ENCODE peak calls at places on chromosomes 11 and 22, in six cellular contexts. F is H9; H is stimulated activated CD4-positive, alpha-beta T cell treated with anti-CD3 and anti-CD28 coated beads, Interleukin-15, amount 100 ng/mL, for 1 hour; Y is dorsolateral prefrontal cortex; M is right atrium auricular region; O is Peyer's patch. X is an unnamed sample.

GRCh38 chr11:17645190-17645970 is 74.0 kb upstream of the MYOD1 start:
- DNase-seq in H (no peak), O (no peak), M (no peak), Y (no peak), F (no peak), X (no peak)

GRCh38 chr11:114774599-114775365 is 96.5 kb downstream of the NXPE2 start:
- DNase-seq in O (no peak), M (no peak), Y (peak), H (no peak), F (peak), X (peak)

GRCh38 chr11:288328-289144 is at the start of gene PGGHG:
- DNase-seq in F (peak), H (no peak), M (no peak), Y (no peak), O (peak), X (peak)

GRCh38 chr11:116558504-116559252 is 214.1 kb downstream of the BUD13 start:
- DNase-seq in O (no peak), M (no peak), F (no peak), H (no peak), Y (no peak), X (no peak)

GRCh38 chr11:73359341-73359740 is 16.9 kb upstream of the RELT start:
- DNase-seq in H (no peak), F (no peak), Y (no peak), M (peak), O (no peak), X (no peak)

GRCh38 chr22:39655736-39656285 is 85.3 kb downstream of the CACNA1I start:
- DNase-seq in O (no peak), M (no peak), Y (no peak), H (no peak), F (no peak), X (no peak)

GRCh38 chr22:45077286-45077685 is 67.5 kb upstream of the PHF21B start:
- DNase-seq in H (no peak), Y (no peak), F (no peak), O (no peak), M (no peak), X (no peak)

GRCh38 chr22:46052331-46052771 is 75.4 kb upstream of the WNT7B start:
- DNase-seq in H (no peak), O (no peak), F (no peak), Y (peak), M (no peak), X (peak)

GRCh38 chr11:109106201-109106906 is 315.6 kb upstream of the C11orf87 start:
- DNase-seq in F (peak), M (no peak), Y (no peak), O (no peak), H (no peak), X (no peak)

GRCh38 chr11:43747130-43747802 is 66.7 kb downstream of the HSD17B12 start:
- DNase-seq in M (no peak), H (no peak), Y (no peak), F (no peak), O (no peak), X (peak)

GRCh38 chr11:122176651-122177050 is 60.6 kb upstream of the BLID start:
- DNase-seq in F (no peak), M (no peak), Y (no peak), O (no peak), H (no peak), X (no peak)

GRCh38 chr11:8283510-8284272 is 20.0 kb upstream of the LMO1 start:
- DNase-seq in Y (no peak), M (peak), H (no peak), O (peak), F (peak), X (peak)

GRCh38 chr11:35154960-35155359 is 16.0 kb downstream of the CD44 start:
- DNase-seq in Y (no peak), O (no peak), H (no peak), F (no peak), M (no peak), X (no peak)

GRCh38 chr11:106471273-106471672 is 393.8 kb downstream of the AASDHPPT start:
- DNase-seq in F (no peak), Y (no peak), M (no peak), O (no peak), H (no peak), X (no peak)

GRCh38 chr11:18780329-18780728 is 11.3 kb downstream of the PTPN5 start:
- DNase-seq in M (no peak), O (no peak), F (no peak), Y (no peak), H (no peak), X (no peak)

GRCh38 chr22:28180804-28181203 is 261.7 kb upstream of the PITPNB start:
- DNase-seq in H (no peak), Y (no peak), M (no peak), F (no peak), O (no peak), X (no peak)

GRCh38 chr11:38089728-38090127 is 1491.7 kb upstream of the RAG2 start:
- DNase-seq in M (no peak), H (no peak), F (no peak), O (no peak), Y (no peak), X (peak)

GRCh38 chr11:945986-946385 is 20.3 kb downstream of the AP2A2 start:
- DNase-seq in F (peak), O (no peak), M (no peak), H (no peak), Y (no peak), X (no peak)

GRCh38 chr11:45371251-45371749 is 85.2 kb upstream of the SYT13 start:
- DNase-seq in H (peak), F (peak), Y (peak), O (peak), M (peak), X (peak)

GRCh38 chr11:102733232-102733875 is 8.6 kb upstream of the MMP8 start:
- DNase-seq in O (peak), M (no peak), Y (no peak), F (peak), H (no peak), X (peak)

GRCh38 chr11:33899383-33900037 is 7.6 kb upstream of the LMO2 start:
- DNase-seq in H (no peak), M (peak), O (no peak), F (no peak), Y (peak), X (peak)

GRCh38 chr11:122207505-122207904 is 91.5 kb upstream of the BLID start:
- DNase-seq in Y (no peak), M (no peak), H (no peak), O (no peak), F (no peak), X (no peak)

GRCh38 chr11:83285131-83285770 is 916 bp downstream of the CCDC90B start:
- DNase-seq in Y (no peak), H (no peak), F (no peak), M (no peak), O (no peak), X (no peak)

GRCh38 chr11:87338046-87338639 is 300.4 kb downstream of the TMEM135 start:
- DNase-seq in F (no peak), Y (no peak), H (no peak), M (no peak), O (no peak), X (no peak)

GRCh38 chr22:48031589-48031988 is 1269.1 kb downstream of the TBC1D22A start:
- DNase-seq in F (no peak), Y (no peak), H (no peak), O (no peak), M (no peak), X (no peak)

GRCh38 chr22:50089231-50090140 is at the start of gene MOV10L1:
- DNase-seq in H (no peak), O (no peak), M (peak), F (peak), Y (no peak), X (no peak)

GRCh38 chr11:117816151-117816741 is 8.3 kb downstream of the FXYD2 start:
- DNase-seq in O (no peak), M (peak), H (no peak), F (peak), Y (no peak), X (peak)

GRCh38 chr11:86518211-86518610 is 143.5 kb downstream of the CCDC81 start:
- DNase-seq in M (no peak), O (no peak), H (no peak), F (no peak), Y (no peak), X (no peak)

GRCh38 chr22:34841321-34841901 is 224.5 kb upstream of the ISX start:
- DNase-seq in Y (no peak), O (no peak), F (peak), M (no peak), H (no peak), X (peak)

GRCh38 chr11:108906329-108906728 is 241.5 kb downstream of the DDX10 start:
- DNase-seq in M (no peak), F (no peak), O (no peak), H (no peak), Y (no peak), X (peak)

GRCh38 chr11:80844110-80844509 is 1403.3 kb upstream of the TENM4 start:
- DNase-seq in H (no peak), Y (no peak), O (no peak), F (peak), M (no peak), X (no peak)

GRCh38 chr11:5809122-5809519 is 397 bp downstream of the OR52N2 start:
- DNase-seq in H (no peak), F (no peak), O (no peak), Y (no peak), M (no peak), X (no peak)

GRCh38 chr11:121207485-121208115 is 85.0 kb upstream of the SC5D start:
- DNase-seq in O (no peak), F (no peak), Y (no peak), H (no peak), M (no peak), X (no peak)

GRCh38 chr22:37880668-37881440 is 25.2 kb upstream of the MICALL1 start:
- DNase-seq in F (no peak), O (no peak), Y (peak), M (no peak), H (no peak), X (no peak)

GRCh38 chr22:29144786-29145160 is 60.9 kb upstream of the EMID1 start:
- DNase-seq in F (no peak), Y (no peak), H (no peak), O (no peak), M (no peak), X (no peak)

GRCh38 chr22:28899199-28899853 is 16.0 kb downstream of the ZNRF3 start:
- DNase-seq in Y (no peak), M (no peak), H (no peak), O (no peak), F (no peak), X (no peak)

GRCh38 chr11:72598901-72599300 is 75.3 kb downstream of the PDE2A start:
- DNase-seq in H (no peak), Y (peak), F (peak), O (no peak), M (peak), X (peak)

GRCh38 chr11:117300773-117301172 is 9.6 kb downstream of the BACE1-AS start:
- DNase-seq in Y (no peak), M (no peak), O (no peak), F (no peak), H (no peak), X (no peak)